ENCODE peak calls at places on chromosomes 7 and 10, in five cellular contexts. One of them, this sample, is unnamed.

GRCh38 chr7:96219382-96220130 is 102.3 kb downstream of the SLC25A13 start:
- DNase-seq in kidney: no peak
- DNase-seq in PC-9: peak
- DNase-seq in cardiac muscle cell: peak
- DNase-seq in fibroblast of lung: peak
- DNase-seq in this sample: no peak

GRCh38 chr10:79241990-79242619 is 105.2 kb upstream of the PPIF start:
- DNase-seq in kidney: peak
- DNase-seq in PC-9: peak
- DNase-seq in cardiac muscle cell: peak
- DNase-seq in fibroblast of lung: peak
- DNase-seq in this sample: peak

GRCh38 chr7:149156898-149157297 is 9.6 kb downstream of the ZNF398 start:
- DNase-seq in kidney: no peak
- DNase-seq in PC-9: no peak
- DNase-seq in cardiac muscle cell: no peak
- DNase-seq in fibroblast of lung: no peak
- DNase-seq in this sample: no peak

GRCh38 chr10:3764626-3765375 is 20.2 kb downstream of the KLF6 start:
- DNase-seq in kidney: no peak
- DNase-seq in PC-9: no peak
- DNase-seq in cardiac muscle cell: no peak
- DNase-seq in fibroblast of lung: no peak
- DNase-seq in this sample: no peak

GRCh38 chr7:8175929-8176369 is 86.0 kb downstream of the ICA1 start:
- DNase-seq in kidney: no peak
- DNase-seq in PC-9: no peak
- DNase-seq in cardiac muscle cell: no peak
- DNase-seq in fibroblast of lung: no peak
- DNase-seq in this sample: no peak

GRCh38 chr7:157996359-157997079 is 591.1 kb downstream of the PTPRN2 start:
- DNase-seq in kidney: peak
- DNase-seq in PC-9: no peak
- DNase-seq in cardiac muscle cell: no peak
- DNase-seq in fibroblast of lung: no peak
- DNase-seq in this sample: no peak

GRCh38 chr7:78172138-78172887 is 373.7 kb downstream of the PHTF2 start:
- DNase-seq in kidney: no peak
- DNase-seq in PC-9: no peak
- DNase-seq in cardiac muscle cell: no peak
- DNase-seq in fibroblast of lung: no peak
- DNase-seq in this sample: no peak

GRCh38 chr7:20350996-20351692 is 20.4 kb downstream of the ITGB8 start:
- DNase-seq in kidney: no peak
- DNase-seq in PC-9: no peak
- DNase-seq in cardiac muscle cell: no peak
- DNase-seq in fibroblast of lung: no peak
- DNase-seq in this sample: no peak

GRCh38 chr7:23467731-23468720 is 2.3 kb downstream of the IGF2BP3 start:
- DNase-seq in kidney: no peak
- DNase-seq in PC-9: peak
- DNase-seq in cardiac muscle cell: peak
- DNase-seq in fibroblast of lung: peak
- DNase-seq in this sample: peak

GRCh38 chr10:100007239-100008141 is 2.3 kb downstream of the DNMBP start:
- DNase-seq in kidney: no peak
- DNase-seq in PC-9: no peak
- DNase-seq in cardiac muscle cell: no peak
- DNase-seq in fibroblast of lung: peak
- DNase-seq in this sample: no peak

GRCh38 chr10:103800789-103801540 is 54.4 kb downstream of the SH3PXD2A start:
- DNase-seq in kidney: no peak
- DNase-seq in PC-9: peak
- DNase-seq in cardiac muscle cell: no peak
- DNase-seq in fibroblast of lung: peak
- DNase-seq in this sample: peak

GRCh38 chr7:40405991-40406390 is 271.2 kb downstream of the SUGCT start:
- DNase-seq in kidney: no peak
- DNase-seq in PC-9: no peak
- DNase-seq in cardiac muscle cell: no peak
- DNase-seq in fibroblast of lung: no peak
- DNase-seq in this sample: no peak

GRCh38 chr10:85919358-85920022 is 447.1 kb downstream of the GRID1 start:
- DNase-seq in kidney: no peak
- DNase-seq in PC-9: no peak
- DNase-seq in cardiac muscle cell: no peak
- DNase-seq in fibroblast of lung: no peak
- DNase-seq in this sample: no peak

DNA sequence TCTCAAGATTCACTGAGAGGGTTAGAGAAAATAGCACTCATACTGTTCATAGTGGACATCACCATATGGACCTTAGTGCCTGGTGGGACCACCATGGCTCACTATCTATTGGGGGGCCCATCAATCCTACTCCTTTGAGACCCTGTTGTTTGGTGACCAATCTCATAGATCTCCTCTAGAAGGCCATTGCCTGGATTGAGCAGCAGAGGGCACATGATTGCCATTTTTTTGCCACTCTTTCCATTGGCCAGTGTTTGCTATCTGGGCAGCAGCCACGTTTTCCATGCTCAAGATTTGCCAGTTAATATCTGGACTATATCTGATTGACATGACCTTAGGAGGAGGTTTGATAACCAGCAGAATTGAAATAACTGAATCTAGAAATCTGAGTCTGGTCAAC is 244.5 kb downstream of the ITGB1 start:
- DNase-seq in kidney: no peak
- DNase-seq in PC-9: no peak
- DNase-seq in cardiac muscle cell: no peak
- DNase-seq in fibroblast of lung: no peak
- DNase-seq in this sample: no peak
- TF ChIP-seq CTCF in kidney: no peak
- TF ChIP-seq CTCF in PC-9: peak
- TF ChIP-seq CTCF in cardiac muscle cell: no peak
- TF ChIP-seq CTCF in fibroblast of lung: no peak
- TF ChIP-seq CTCF in this sample: no peak

DNA sequence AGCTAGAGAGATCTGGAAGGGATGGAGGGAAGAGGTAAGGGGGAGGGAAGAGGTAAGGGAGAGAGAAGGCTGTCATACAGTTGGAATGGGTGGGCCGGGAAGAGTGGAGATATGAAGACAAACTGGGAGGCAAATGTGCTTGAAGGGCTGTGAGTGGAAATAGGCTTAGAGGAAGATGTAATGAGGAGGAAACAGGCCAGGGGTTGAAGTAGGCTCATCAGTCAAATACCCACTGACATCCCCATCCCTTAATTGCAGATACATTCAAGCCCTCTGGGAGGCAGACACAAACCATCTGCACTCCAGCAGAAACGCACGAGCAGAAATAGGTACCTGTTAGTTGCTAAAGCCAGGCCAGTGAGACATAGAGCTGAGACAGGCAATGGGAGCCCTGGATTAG is 2.1 kb downstream of the SYNPO2L start:
- DNase-seq in kidney: no peak
- DNase-seq in PC-9: no peak
- DNase-seq in cardiac muscle cell: peak
- DNase-seq in fibroblast of lung: peak
- DNase-seq in this sample: peak
- TF ChIP-seq CTCF in kidney: no peak
- TF ChIP-seq CTCF in PC-9: peak
- TF ChIP-seq CTCF in cardiac muscle cell: no peak
- TF ChIP-seq CTCF in fibroblast of lung: peak
- TF ChIP-seq CTCF in this sample: peak

GRCh38 chr10:13614530-13615332 is 28.0 kb downstream of the PRPF18 start:
- DNase-seq in kidney: no peak
- DNase-seq in PC-9: peak
- DNase-seq in cardiac muscle cell: no peak
- DNase-seq in fibroblast of lung: peak
- DNase-seq in this sample: no peak
- TF ChIP-seq CTCF in kidney: no peak
- TF ChIP-seq CTCF in PC-9: no peak
- TF ChIP-seq CTCF in cardiac muscle cell: no peak
- TF ChIP-seq CTCF in fibroblast of lung: peak
- TF ChIP-seq CTCF in this sample: no peak

DNA sequence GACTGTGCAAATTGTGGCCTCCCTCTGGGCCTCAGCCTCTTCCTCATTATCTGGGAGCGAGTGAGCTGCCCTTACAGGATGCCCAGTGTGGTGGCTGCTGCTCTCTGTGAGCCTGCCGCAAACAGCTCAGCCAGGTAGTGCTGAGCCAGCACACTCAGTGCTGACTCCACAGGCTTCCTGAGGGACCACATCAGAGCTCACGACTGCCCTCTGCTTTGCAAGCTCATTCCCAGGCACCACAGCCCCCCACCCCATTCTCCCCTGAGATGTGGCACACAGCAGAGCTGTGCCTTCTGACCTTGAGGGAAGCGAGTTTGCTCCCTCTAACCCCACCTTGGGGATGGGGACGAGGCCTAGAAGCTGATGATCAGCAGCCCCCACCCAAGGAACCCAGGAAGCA is 230.5 kb upstream of the PPP2R2D start:
- DNase-seq in kidney: peak
- DNase-seq in PC-9: no peak
- DNase-seq in cardiac muscle cell: no peak
- DNase-seq in fibroblast of lung: no peak
- DNase-seq in this sample: no peak
- TF ChIP-seq CTCF in kidney: no peak
- TF ChIP-seq CTCF in PC-9: no peak
- TF ChIP-seq CTCF in cardiac muscle cell: no peak
- TF ChIP-seq CTCF in fibroblast of lung: no peak
- TF ChIP-seq CTCF in this sample: no peak

DNA sequence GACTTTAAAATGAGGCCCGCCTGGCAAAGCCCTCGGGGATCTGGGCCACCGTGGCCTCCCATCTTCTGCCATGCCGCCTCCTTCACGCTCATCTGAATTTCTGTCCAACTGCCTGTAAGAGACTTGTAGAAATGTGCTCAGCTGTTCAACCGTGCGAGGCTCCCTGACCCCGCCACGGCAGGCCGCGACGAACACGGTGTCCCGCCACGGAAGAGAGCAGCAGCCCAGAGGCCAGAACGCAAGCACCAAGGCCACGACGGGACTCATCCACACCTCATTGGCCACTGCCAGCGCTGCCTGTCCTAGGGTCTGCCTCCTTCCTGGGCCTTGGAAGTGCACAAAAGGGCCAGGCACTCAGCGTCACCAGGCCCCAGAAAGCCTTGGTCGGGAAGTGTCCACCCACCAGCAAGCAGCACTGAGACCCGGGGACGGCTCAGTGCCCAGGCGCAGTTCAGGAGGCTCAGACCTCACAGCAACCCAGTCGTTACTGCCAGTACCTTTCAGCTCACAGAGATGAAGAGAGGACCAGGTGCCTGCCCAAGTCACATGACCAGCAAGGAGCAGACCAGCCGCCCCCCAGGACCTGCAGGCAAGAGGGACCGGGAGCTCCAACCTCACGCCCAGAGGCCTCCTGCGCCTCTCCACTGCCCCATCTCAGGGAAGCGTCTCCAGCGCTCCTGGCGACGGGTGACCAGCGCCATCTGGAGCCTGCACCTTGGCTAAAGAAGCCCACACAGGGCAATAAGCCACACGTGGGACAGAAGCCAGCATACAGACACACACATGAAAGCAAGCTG is 85.9 kb downstream of the MAD1L1 start:
- DNase-seq in kidney: no peak
- DNase-seq in PC-9: no peak
- DNase-seq in cardiac muscle cell: no peak
- DNase-seq in fibroblast of lung: no peak
- DNase-seq in this sample: no peak
- TF ChIP-seq CTCF in kidney: no peak
- TF ChIP-seq CTCF in PC-9: no peak
- TF ChIP-seq CTCF in cardiac muscle cell: no peak
- TF ChIP-seq CTCF in fibroblast of lung: no peak
- TF ChIP-seq CTCF in this sample: no peak

This sample was measured in GM13976.